ENCODE peak calls at places on chromosome 16, in eight cellular contexts. N, R, P, U, C, J, S and M are unnamed samples.

GRCh38 chr16:56347166-56347565 is 78.2 kb downstream of the AMFR start:
- DNase-seq in N (no peak), R (peak), P (no peak), U (no peak), C (no peak), J (no peak), S (no peak), M (no peak)

GRCh38 chr16:636206-637080 is at the start of gene METTL26:
- DNase-seq in N (peak), R (peak), P (peak), U (peak), C (peak), J (peak), S (peak), M (peak)

GRCh38 chr16:10122546-10122945 is 59.7 kb downstream of the GRIN2A start:
- DNase-seq in N (no peak), R (no peak), P (peak), U (no peak), C (peak), J (no peak), S (peak), M (no peak)

GRCh38 chr16:21101631-21102420 is 48.8 kb downstream of the DNAH3 start:
- DNase-seq in N (peak), R (no peak), P (peak), U (peak), C (peak), J (no peak), S (no peak), M (peak)

GRCh38 chr16:70018254-70018653 is 67.1 kb downstream of the CLEC18A start:
- DNase-seq in N (no peak), R (no peak), P (peak), U (peak), C (peak), J (no peak), S (peak), M (peak)

GRCh38 chr16:72959301-72959996 is 88.5 kb downstream of the ZFHX3 start:
- DNase-seq in N (no peak), R (no peak), P (no peak), U (no peak), C (no peak), J (no peak), S (no peak), M (no peak)

GRCh38 chr16:55225972-55226542 is 97.9 kb upstream of the IRX6 start:
- DNase-seq in N (no peak), R (no peak), P (no peak), U (no peak), C (no peak), J (no peak), S (no peak), M (no peak)

GRCh38 chr16:5041604-5042133 is 7.9 kb upstream of the NAGPA start:
- DNase-seq in N (no peak), R (peak), P (peak), U (no peak), C (peak), J (no peak), S (no peak), M (no peak)

GRCh38 chr16:684961-685696 is 995 bp upstream of the JMJD8 start:
- DNase-seq in N (no peak), R (peak), P (no peak), U (no peak), C (no peak), J (no peak), S (no peak), M (peak)

GRCh38 chr16:75002474-75002873 is 3.6 kb downstream of the ZNRF1 start:
- DNase-seq in N (no peak), R (no peak), P (no peak), U (no peak), C (no peak), J (no peak), S (no peak), M (no peak)

GRCh38 chr16:83040174-83040573 is 413.4 kb downstream of the CDH13 start:
- DNase-seq in N (no peak), R (no peak), P (peak), U (no peak), C (peak), J (no peak), S (no peak), M (no peak)

GRCh38 chr16:11370084-11370931 is 25.0 kb downstream of the RMI2 start:
- DNase-seq in N (no peak), R (peak), P (no peak), U (no peak), C (peak), J (no peak), S (no peak), M (no peak)

GRCh38 chr16:31214705-31215286 is 877 bp downstream of the TRIM72 start:
- DNase-seq in N (no peak), R (peak), P (no peak), U (no peak), C (no peak), J (no peak), S (no peak), M (peak)

GRCh38 chr16:11283820-11284248 is 2.7 kb upstream of the PRM1 start:
- DNase-seq in N (no peak), R (no peak), P (peak), U (no peak), C (no peak), J (no peak), S (no peak), M (no peak)

GRCh38 chr16:73000020-73000906 is 47.7 kb downstream of the ZFHX3 start:
- DNase-seq in N (peak), R (no peak), P (no peak), U (no peak), C (peak), J (peak), S (peak), M (peak)

GRCh38 chr16:78538919-78539318 is 439.5 kb downstream of the WWOX start:
- DNase-seq in N (no peak), R (no peak), P (no peak), U (no peak), C (no peak), J (no peak), S (no peak), M (no peak)

GRCh38 chr16:1771072-1771863 is at the start of gene NME3:
- DNase-seq in N (peak), R (peak), P (peak), U (peak), C (no peak), J (peak), S (peak), M (peak)

GRCh38 chr16:75228143-75228976 is 9.6 kb downstream of the CTRB1 start:
- DNase-seq in N (no peak), R (no peak), P (no peak), U (no peak), C (no peak), J (no peak), S (no peak), M (no peak)

GRCh38 chr16:67842509-67843342 is 606 bp downstream of the THAP11 start:
- DNase-seq in N (peak), R (peak), P (peak), U (peak), C (peak), J (peak), S (peak), M (peak)

GRCh38 chr16:29974291-29975133 is 844 bp downstream of the TAOK2 start:
- DNase-seq in N (no peak), R (peak), P (peak), U (no peak), C (peak), J (no peak), S (no peak), M (peak)